ENCODE peak calls at places on chromosomes 16 and 17, in four cellular contexts. V is H54, Y is GM12892, T is adrenal gland. C is an unnamed sample.
A peak's percentile ranks its signal among the peaks of the same experiment; 100 is the strongest.

GRCh38 chr16:10961231-10961630 is 16.9 kb downstream of the CLEC16A start:
- DNase-seq in V (peak; percentile 66), Y (no peak), T (peak; percentile 67), C (peak; percentile 27)

GRCh38 chr17:3886776-3887175 is 6.1 kb downstream of the CAMKK1 start:
- DNase-seq in V (no peak), Y (no peak), T (no peak), C (no peak)

GRCh38 chr16:11916524-11917285 is 949 bp upstream of the GSPT1 start:
- DNase-seq in V (peak; percentile 79), Y (no peak), T (peak; percentile 49), C (no peak)

GRCh38 chr17:7146115-7146514 is 31.5 kb upstream of the ASGR2 start:
- DNase-seq in V (no peak), Y (no peak), T (no peak), C (no peak)

GRCh38 chr17:4506180-4506814 is 7.6 kb downstream of the SPNS2 start:
- DNase-seq in V (no peak), Y (no peak), T (no peak), C (peak; percentile 60)

GRCh38 chr17:13885953-13886889 is 183.1 kb upstream of the COX10 start:
- DNase-seq in V (no peak), Y (no peak), T (no peak), C (no peak)

GRCh38 chr17:17886747-17887146 is 50.0 kb upstream of the SREBF1 start:
- DNase-seq in V (no peak), Y (no peak), T (no peak), C (no peak)

GRCh38 chr17:77160877-77161530 is 20.2 kb downstream of the SEC14L1 start:
- DNase-seq in V (no peak), Y (no peak), T (no peak), C (no peak)

GRCh38 chr16:69707920-69708683 is 18.3 kb downstream of the NQO1 start:
- DNase-seq in V (no peak), Y (no peak), T (no peak), C (no peak)

GRCh38 chr16:69150146-69150865 is 17.9 kb downstream of the UTP4 start:
- DNase-seq in V (peak; percentile 42), Y (peak; percentile 32), T (peak; percentile 64), C (peak; percentile 64)

GRCh38 chr17:17606416-17607000 is 15.0 kb upstream of the PEMT start:
- DNase-seq in V (no peak), Y (no peak), T (no peak), C (no peak)

DNA sequence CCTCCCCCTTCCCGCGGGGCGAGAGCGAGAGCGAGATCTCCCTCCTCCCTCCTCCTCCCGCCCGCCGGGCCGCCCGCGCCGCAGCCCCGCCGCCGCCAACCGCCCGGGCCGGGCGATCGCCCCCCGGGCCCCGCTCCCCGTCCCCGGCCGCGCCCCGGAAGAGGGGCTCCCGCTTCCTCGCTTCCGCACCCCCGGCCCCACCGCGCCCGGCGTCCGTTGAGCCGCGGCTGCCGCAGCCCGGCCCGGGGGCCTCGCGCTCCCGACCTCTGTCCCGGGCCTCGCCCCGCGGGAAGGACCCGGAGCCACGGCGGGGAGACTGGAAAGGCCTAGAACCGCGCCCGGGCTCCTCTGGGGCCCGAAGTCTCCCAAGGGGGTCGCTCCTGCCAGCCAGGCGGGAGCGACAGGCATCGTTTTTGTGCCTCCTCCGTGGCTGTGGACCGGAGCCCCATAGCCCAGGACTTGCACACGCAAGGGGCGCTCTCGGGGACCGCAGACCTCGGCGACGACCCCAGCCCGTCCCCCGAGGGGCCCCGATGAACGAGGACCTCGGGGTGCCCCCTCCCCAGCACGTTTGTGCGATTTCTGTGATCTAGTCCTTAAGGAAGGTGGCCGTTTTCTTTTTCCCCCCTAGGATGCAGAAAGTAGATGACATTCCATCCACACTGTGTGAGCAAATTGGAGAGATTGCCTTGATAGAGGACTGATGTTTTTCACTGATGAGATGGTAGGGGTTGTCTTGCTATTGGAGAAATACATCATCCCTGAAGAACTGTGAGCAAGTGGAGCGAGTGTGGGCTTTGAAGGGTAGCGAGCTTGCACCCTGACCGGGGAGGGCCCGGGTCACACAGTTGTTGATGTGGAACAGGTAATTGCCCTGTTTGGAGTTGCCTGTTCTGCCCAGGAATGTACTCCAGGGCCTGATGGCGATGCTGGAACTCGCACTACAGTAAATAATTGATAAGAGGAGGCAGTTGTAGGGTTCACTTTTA is 610 bp downstream of the BANP start:
- DNase-seq in V (peak; percentile 15), Y (no peak), T (no peak), C (peak; percentile 70)
- TF ChIP-seq POLR2A in V (peak; percentile 82), Y (peak; percentile 84), T (no peak), C (no peak)

GRCh38 chr17:72465191-72466024 is 344.6 kb downstream of the SOX9 start:
- DNase-seq in V (peak; percentile 96), Y (no peak), T (no peak), C (no peak)
- TF ChIP-seq POLR2A in V (peak; percentile 18), Y (no peak), T (no peak), C (no peak)

GRCh38 chr17:63773272-63774140 is at the start of gene CCDC47:
- DNase-seq in V (peak; percentile 98), Y (peak; percentile 89), T (peak; percentile 99), C (peak; percentile 99)
- TF ChIP-seq POLR2A in V (peak; percentile 97), Y (peak; percentile 98), T (peak; percentile 96), C (peak; percentile 99)

GRCh38 chr16:75251280-75252048 is at the start of gene BCAR1:
- DNase-seq in V (peak; percentile 78), Y (peak; percentile 85), T (peak; percentile 89), C (peak; percentile 90)
- TF ChIP-seq POLR2A in V (peak; percentile 90), Y (no peak), T (peak; percentile 85), C (peak; percentile 31)

DNA sequence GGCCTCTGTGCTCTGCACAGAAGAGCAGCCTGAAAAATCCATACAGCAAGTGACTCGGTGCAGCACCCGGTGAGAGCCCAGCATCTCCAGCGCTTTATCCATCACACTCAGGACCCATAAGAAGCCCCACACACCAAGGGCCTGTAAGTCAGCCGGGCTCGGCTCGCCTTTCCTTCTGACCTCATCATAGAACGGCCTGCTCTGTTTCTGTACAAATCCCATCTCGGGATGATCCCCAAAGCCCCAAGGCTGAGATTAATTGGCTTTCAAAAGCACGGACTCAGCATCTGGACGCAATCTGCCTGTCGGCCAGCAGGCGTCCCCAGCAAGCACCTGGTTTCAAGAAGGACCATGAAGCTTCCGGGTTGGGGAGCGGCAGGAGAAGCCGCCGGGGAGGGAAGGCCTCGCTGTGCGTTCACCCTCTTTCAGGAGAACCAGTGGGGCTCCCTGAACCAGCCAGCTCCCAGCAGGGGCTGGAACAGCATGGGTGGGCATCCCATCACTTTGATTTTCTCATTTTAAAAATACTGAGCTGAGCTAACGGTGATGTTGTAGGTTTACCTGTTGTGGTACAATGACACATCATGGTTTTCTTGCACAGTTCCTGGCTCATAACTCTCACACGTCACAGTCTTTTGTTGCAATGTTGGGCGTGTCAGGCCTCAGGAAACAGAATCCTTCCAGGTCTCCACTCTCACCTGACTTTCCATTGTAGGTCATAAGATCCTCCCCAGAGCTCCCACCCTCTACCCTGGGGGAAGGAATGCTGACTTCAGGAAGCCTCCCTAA is 6.7 kb downstream of the CCDC57 start:
- DNase-seq in V (peak; percentile 81), Y (peak; percentile 83), T (peak; percentile 74), C (peak; percentile 87)
- TF ChIP-seq POLR2A in V (peak; percentile 41), Y (peak; percentile 89), T (peak; percentile 47), C (peak; percentile 86)

DNA sequence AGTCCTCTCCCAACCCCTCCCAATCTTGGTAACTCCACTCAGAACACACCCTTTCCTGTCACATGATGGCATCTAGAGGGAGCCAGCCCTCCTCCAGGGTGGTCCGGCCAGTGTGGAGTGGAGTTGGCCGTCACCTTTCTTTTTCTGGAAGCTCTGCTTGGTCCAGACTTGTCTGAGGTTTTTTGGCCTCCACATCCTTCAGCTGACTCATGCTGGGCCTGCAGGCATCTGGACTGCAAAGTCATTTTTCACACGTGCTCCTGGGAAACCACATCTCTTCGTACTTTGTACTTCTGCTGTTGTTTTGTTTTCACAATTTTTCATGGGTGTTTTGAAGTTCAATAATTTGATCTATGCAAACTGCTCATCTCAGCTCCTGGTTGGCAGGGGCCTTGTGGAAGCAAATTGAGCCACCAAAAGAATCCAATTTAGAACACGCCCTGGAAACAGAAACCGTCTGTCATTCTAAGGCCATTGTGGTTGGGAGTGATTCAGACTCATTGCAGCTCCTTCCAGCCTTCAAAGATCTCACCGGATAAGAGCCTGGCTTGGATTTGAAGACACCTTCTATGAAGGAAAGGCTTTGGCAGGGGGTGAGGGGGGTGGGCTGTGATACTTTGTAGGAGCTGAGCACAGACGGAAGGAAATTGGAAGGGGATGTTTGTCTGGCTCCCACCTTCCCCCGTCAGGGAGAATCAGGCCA is 42.4 kb upstream of the NF1 start:
- DNase-seq in V (peak; percentile 53), Y (no peak), T (peak; percentile 34), C (peak; percentile 27)
- TF ChIP-seq POLR2A in V (peak; percentile 12), Y (no peak), T (no peak), C (no peak)

DNA sequence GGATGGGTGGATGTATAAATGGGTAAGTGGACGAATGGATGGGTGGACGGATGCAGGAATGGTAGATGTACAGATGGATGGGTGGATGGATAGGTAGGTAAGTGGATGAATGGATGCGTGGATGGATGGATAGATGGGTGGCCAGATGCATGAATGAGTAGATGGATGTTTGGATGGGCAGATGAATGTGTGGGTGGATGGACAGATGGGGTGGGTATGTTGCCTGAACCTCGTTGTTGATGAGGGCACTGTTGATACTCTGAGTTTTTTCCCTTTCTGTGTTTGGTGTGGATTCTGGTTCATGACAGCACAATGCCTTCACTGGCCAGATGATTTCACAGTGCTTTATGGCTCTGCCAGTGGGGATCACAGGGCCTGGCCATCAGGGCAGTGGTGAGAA is 208.3 kb downstream of the NPIPB11 start:
- DNase-seq in V (no peak), Y (no peak), T (peak; percentile 1), C (no peak)
- TF ChIP-seq POLR2A in V (no peak), Y (no peak), T (no peak), C (no peak)

GRCh38 chr17:35534694-35535093 is 2.8 kb downstream of the SLFN12L start:
- DNase-seq in V (no peak), Y (no peak), T (no peak), C (no peak)
- TF ChIP-seq POLR2A in V (no peak), Y (no peak), T (no peak), C (no peak)

GRCh38 chr17:65099475-65099874 is 37.7 kb upstream of the RGS9 start:
- DNase-seq in V (no peak), Y (no peak), T (no peak), C (no peak)

GRCh38 chr17:65101371-65101770 is 35.8 kb upstream of the RGS9 start:
- DNase-seq in V (no peak), Y (no peak), T (no peak), C (no peak)

GRCh38 chr17:65102235-65102634 is 34.9 kb upstream of the RGS9 start:
- DNase-seq in V (no peak), Y (no peak), T (no peak), C (no peak)

GRCh38 chr17:65099941-65100315 is 37.2 kb upstream of the RGS9 start:
- DNase-seq in V (peak; percentile 65), Y (peak; percentile 59), T (no peak), C (peak; percentile 41)

DNA sequence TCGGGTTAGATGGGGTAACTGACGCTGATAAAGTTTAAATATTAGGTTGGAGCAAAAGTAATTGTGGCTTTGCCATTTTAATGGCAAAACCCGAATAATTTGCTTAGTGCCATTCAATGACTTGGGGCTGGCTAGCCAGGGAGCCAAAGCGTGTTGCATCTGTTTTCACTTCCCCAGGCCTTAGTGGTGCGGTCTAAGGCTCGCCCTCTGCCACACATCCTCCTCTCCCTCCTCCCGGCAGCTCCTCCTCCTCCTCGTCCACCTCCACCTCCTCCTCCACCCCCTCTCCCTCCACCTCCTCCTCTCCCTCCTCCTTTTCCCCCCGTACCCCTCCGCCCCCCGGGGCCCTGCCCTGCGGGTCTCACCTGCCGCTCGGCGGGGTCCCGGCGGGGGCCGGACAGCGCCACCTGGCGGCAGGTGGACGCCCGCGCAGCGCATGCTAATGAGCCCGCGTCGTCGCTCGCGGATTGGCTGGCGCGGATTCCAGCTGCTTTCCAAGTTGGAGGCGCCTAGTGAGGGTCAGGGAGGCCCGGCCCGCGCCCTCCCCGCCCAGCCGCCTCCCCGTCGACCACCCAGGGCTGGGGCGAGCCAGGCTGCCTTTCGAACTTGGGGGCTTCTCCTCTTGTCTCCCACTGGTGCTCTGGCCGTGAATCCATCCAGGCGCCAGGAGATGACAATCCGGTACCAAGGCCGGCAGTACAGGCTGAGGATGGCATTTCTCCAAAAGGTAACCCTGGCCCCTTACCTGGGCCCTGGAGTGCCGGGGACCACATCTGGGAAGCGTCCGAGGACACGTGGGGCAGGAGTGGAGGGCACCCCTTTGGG is 36.6 kb upstream of the RGS9 start:
- DNase-seq in V (peak; percentile 58), Y (peak; percentile 69), T (peak; percentile 90), C (peak; percentile 90)
- TF ChIP-seq POLR2A in V (no peak), Y (peak; percentile 65), T (no peak), C (no peak)